ENCODE peak calls at places on chromosomes 12 and 14, in eight cellular contexts. L is neural crest cell, U is GM18507, F is fibroblast of pulmonary artery, Y is AG10803, Z is SK-MEL-5, K is cardiac muscle cell, E is heart right ventricle. T is an unnamed sample.

GRCh38 chr12:1532367-1532752 is 62.0 kb downstream of the FBXL14 start:
- DNase-seq in L (no peak), U (no peak), F (no peak), Y (no peak), Z (no peak), K (no peak), E (no peak), T (no peak)

GRCh38 chr12:132502149-132502881 is 12.4 kb downstream of the FBRSL1 start:
- DNase-seq in L (no peak), U (no peak), F (no peak), Y (no peak), Z (peak), K (no peak), E (no peak), T (peak)

GRCh38 chr14:54312166-54312801 is 84.5 kb upstream of the CDKN3 start:
- DNase-seq in L (no peak), U (no peak), F (peak), Y (peak), Z (peak), K (peak), E (no peak), T (peak)

GRCh38 chr12:115638753-115639666 is 638.5 kb downstream of the MED13L start:
- DNase-seq in L (no peak), U (no peak), F (no peak), Y (no peak), Z (no peak), K (no peak), E (no peak), T (no peak)

GRCh38 chr14:104746071-104746545 is 6.8 kb upstream of the SIVA1 start:
- DNase-seq in L (no peak), U (no peak), F (no peak), Y (no peak), Z (no peak), K (no peak), E (no peak), T (no peak)

GRCh38 chr14:32468955-32469354 is 139.9 kb downstream of the AKAP6 start:
- DNase-seq in L (no peak), U (no peak), F (peak), Y (peak), Z (peak), K (peak), E (no peak), T (no peak)

GRCh38 chr14:20427231-20428009 is 8.5 kb downstream of the KLHL33 start:
- DNase-seq in L (no peak), U (peak), F (peak), Y (peak), Z (peak), K (peak), E (no peak), T (peak)

GRCh38 chr14:99143793-99144192 is 128.2 kb downstream of the BCL11B start:
- DNase-seq in L (no peak), U (no peak), F (no peak), Y (no peak), Z (no peak), K (no peak), E (no peak), T (no peak)

GRCh38 chr14:68704736-68705720 is 87.8 kb downstream of the ZFP36L1 start:
- DNase-seq in L (no peak), U (no peak), F (peak), Y (peak), Z (no peak), K (peak), E (no peak), T (no peak)

GRCh38 chr12:26113194-26113654 is 11.6 kb downstream of the BHLHE41 start:
- DNase-seq in L (no peak), U (no peak), F (no peak), Y (no peak), Z (peak), K (no peak), E (peak), T (peak)

GRCh38 chr14:100012478-100012925 is 52.7 kb upstream of the EVL start:
- DNase-seq in L (no peak), U (no peak), F (peak), Y (peak), Z (no peak), K (peak), E (no peak), T (no peak)

GRCh38 chr12:115473257-115473956 is 789.4 kb upstream of the TBX3 start:
- DNase-seq in L (no peak), U (no peak), F (no peak), Y (no peak), Z (no peak), K (no peak), E (no peak), T (no peak)

GRCh38 chr12:29113101-29113500 is 36.0 kb upstream of the FAR2 start:
- DNase-seq in L (no peak), U (no peak), F (no peak), Y (no peak), Z (no peak), K (no peak), E (no peak), T (no peak)

GRCh38 chr14:56057071-56057865 is 60.9 kb upstream of the PELI2 start:
- DNase-seq in L (no peak), U (no peak), F (no peak), Y (no peak), Z (no peak), K (no peak), E (no peak), T (no peak)

GRCh38 chr14:69313176-69313575 is 53.2 kb downstream of the GALNT16 start:
- DNase-seq in L (no peak), U (no peak), F (no peak), Y (no peak), Z (no peak), K (no peak), E (no peak), T (no peak)

T was measured in COLO829.